ENCODE peak calls at places on chromosomes 4 and X, in nine cellular contexts. W, E, B, A, H, K, P, L and J are unnamed samples.

GRCh38 chr4:8090312-8090711 is 68.3 kb downstream of the ABLIM2 start:
- DNase-seq in W (no peak), E (no peak), B (no peak), A (no peak), H (peak), K (no peak), P (no peak), L (peak), J (no peak)

GRCh38 chr4:118352843-118353373 is at the start of gene PRSS12:
- DNase-seq in W (no peak), E (peak), B (peak), A (peak), H (peak), K (peak), P (peak), L (peak), J (peak)

GRCh38 chr4:95023110-95023509 is 265.4 kb downstream of the BMPR1B start:
- DNase-seq in W (no peak), E (no peak), B (no peak), A (no peak), H (peak), K (no peak), P (no peak), L (peak), J (no peak)

GRCh38 chr4:152579107-152579764 is 43.3 kb upstream of the FBXW7 start:
- DNase-seq in W (no peak), E (no peak), B (no peak), A (no peak), H (no peak), K (no peak), P (no peak), L (no peak), J (no peak)

GRCh38 chrX:107880054-107880610 is 54.5 kb downstream of the MID2 start:
- DNase-seq in W (no peak), E (no peak), B (no peak), A (no peak), H (no peak), K (no peak), P (no peak), L (no peak), J (no peak)

GRCh38 chrX:11533211-11533651 is 132.5 kb downstream of the ARHGAP6 start:
- DNase-seq in W (peak), E (no peak), B (peak), A (no peak), H (peak), K (peak), P (no peak), L (peak), J (peak)

GRCh38 chrX:118596428-118596827 is 100.8 kb downstream of the DOCK11 start:
- DNase-seq in W (no peak), E (no peak), B (no peak), A (no peak), H (no peak), K (no peak), P (no peak), L (no peak), J (no peak)

GRCh38 chrX:18873836-18874235 is 110.1 kb downstream of the PHKA2 start:
- DNase-seq in W (no peak), E (no peak), B (no peak), A (no peak), H (no peak), K (no peak), P (no peak), L (no peak), J (no peak)

GRCh38 chr4:176320976-176321361 is 1.2 kb downstream of the SPCS3 start:
- DNase-seq in W (no peak), E (no peak), B (no peak), A (no peak), H (peak), K (no peak), P (no peak), L (no peak), J (no peak)

GRCh38 chr4:2494992-2495391 is 26.1 kb downstream of the RNF4 start:
- DNase-seq in W (no peak), E (no peak), B (no peak), A (no peak), H (peak), K (no peak), P (no peak), L (no peak), J (no peak)

GRCh38 chr4:139875456-139875855 is 209.8 kb downstream of the MGST2 start:
- DNase-seq in W (no peak), E (no peak), B (no peak), A (no peak), H (no peak), K (peak), P (no peak), L (no peak), J (no peak)

GRCh38 chr4:109276482-109277095 is 25.9 kb downstream of the COL25A1 start:
- DNase-seq in W (no peak), E (no peak), B (no peak), A (no peak), H (no peak), K (no peak), P (no peak), L (no peak), J (no peak)

GRCh38 chr4:14143892-14144291 is 516.4 kb upstream of the BOD1L1 start:
- DNase-seq in W (no peak), E (no peak), B (no peak), A (no peak), H (no peak), K (no peak), P (no peak), L (peak), J (no peak)

GRCh38 chr4:39614487-39615162 is 24.0 kb downstream of the SMIM14 start:
- DNase-seq in W (peak), E (no peak), B (no peak), A (no peak), H (peak), K (no peak), P (no peak), L (peak), J (no peak)

GRCh38 chr4:152246659-152247058 is 289.2 kb downstream of the FBXW7 start:
- DNase-seq in W (no peak), E (no peak), B (no peak), A (no peak), H (no peak), K (no peak), P (no peak), L (no peak), J (no peak)

GRCh38 chr4:76748649-76749048 is 149.3 kb downstream of the SOWAHB start:
- DNase-seq in W (no peak), E (no peak), B (no peak), A (no peak), H (peak), K (peak), P (peak), L (peak), J (no peak)

GRCh38 chrX:54067741-54068140 is 23.5 kb upstream of the PHF8 start:
- DNase-seq in W (no peak), E (no peak), B (no peak), A (no peak), H (no peak), K (no peak), P (no peak), L (no peak), J (no peak)

GRCh38 chr4:98506462-98507132 is 151.8 kb downstream of the TSPAN5 start:
- DNase-seq in W (no peak), E (no peak), B (no peak), A (no peak), H (no peak), K (peak), P (no peak), L (no peak), J (no peak)

GRCh38 chr4:56127698-56128097 is 179.0 kb downstream of the CEP135 start:
- DNase-seq in W (no peak), E (no peak), B (no peak), A (no peak), H (peak), K (peak), P (no peak), L (no peak), J (no peak)

GRCh38 chr4:67988986-67989385 is 25.7 kb upstream of the TMPRSS11A start:
- DNase-seq in W (no peak), E (no peak), B (no peak), A (no peak), H (peak), K (no peak), P (no peak), L (no peak), J (no peak)

GRCh38 chrX:49915352-49916222 is 6.8 kb upstream of the CLCN5 start:
- DNase-seq in W (peak), E (no peak), B (peak), A (no peak), H (peak), K (peak), P (peak), L (peak), J (no peak)

GRCh38 chr4:103171006-103171405 is 27.1 kb downstream of the CENPE start:
- DNase-seq in W (no peak), E (no peak), B (no peak), A (no peak), H (no peak), K (no peak), P (no peak), L (no peak), J (no peak)

GRCh38 chrX:139049455-139049854 is 337.9 kb upstream of the FGF13 start:
- DNase-seq in W (no peak), E (no peak), B (no peak), A (no peak), H (no peak), K (no peak), P (no peak), L (no peak), J (no peak)

GRCh38 chr4:38309471-38309870 is 349.3 kb downstream of the PTTG2 start:
- DNase-seq in W (no peak), E (no peak), B (no peak), A (no peak), H (no peak), K (no peak), P (no peak), L (no peak), J (no peak)

GRCh38 chr4:16833722-16834121 is 64.7 kb downstream of the LDB2 start:
- DNase-seq in W (no peak), E (no peak), B (no peak), A (no peak), H (no peak), K (no peak), P (no peak), L (no peak), J (no peak)

GRCh38 chrX:106672527-106672926 is 54.0 kb upstream of the RNF128 start:
- DNase-seq in W (no peak), E (no peak), B (no peak), A (no peak), H (no peak), K (no peak), P (no peak), L (no peak), J (no peak)

GRCh38 chrX:8049827-8050226 is 121.2 kb downstream of the VCX2 start:
- DNase-seq in W (no peak), E (no peak), B (no peak), A (no peak), H (no peak), K (no peak), P (no peak), L (no peak), J (no peak)

GRCh38 chrX:154123241-154124219 is 20.5 kb upstream of the OPN1LW start:
- DNase-seq in W (no peak), E (peak), B (no peak), A (peak), H (no peak), K (no peak), P (no peak), L (no peak), J (no peak)

GRCh38 chrX:68982476-68982875 is 153.7 kb downstream of the EFNB1 start:
- DNase-seq in W (no peak), E (no peak), B (no peak), A (no peak), H (no peak), K (no peak), P (no peak), L (no peak), J (no peak)

GRCh38 chrX:152637649-152638442 is at the start of gene GABRQ:
- DNase-seq in W (no peak), E (peak), B (no peak), A (peak), H (peak), K (peak), P (peak), L (no peak), J (no peak)

GRCh38 chr4:182862921-182863320 is 54.3 kb downstream of the DCTD start:
- DNase-seq in W (no peak), E (no peak), B (no peak), A (peak), H (no peak), K (no peak), P (peak), L (no peak), J (no peak)

GRCh38 chr4:30264465-30264864 is 455.7 kb upstream of the PCDH7 start:
- DNase-seq in W (no peak), E (no peak), B (no peak), A (peak), H (no peak), K (no peak), P (no peak), L (no peak), J (no peak)

GRCh38 chr4:30268370-30268769 is 451.8 kb upstream of the PCDH7 start:
- DNase-seq in W (no peak), E (no peak), B (no peak), A (no peak), H (no peak), K (no peak), P (no peak), L (no peak), J (no peak)

GRCh38 chr4:30269850-30270249 is 450.3 kb upstream of the PCDH7 start:
- DNase-seq in W (no peak), E (no peak), B (no peak), A (no peak), H (no peak), K (no peak), P (no peak), L (no peak), J (no peak)
- TF ChIP-seq CTCF in W (peak), E (no peak), B (no peak), A (no peak), H (peak), K (peak), P (no peak), L (no peak), J (no peak)

GRCh38 chr4:159191989-159192388 is 89.1 kb downstream of the RAPGEF2 start:
- DNase-seq in W (peak), E (no peak), B (no peak), A (no peak), H (peak), K (peak), P (no peak), L (peak), J (no peak)
- TF ChIP-seq CTCF in W (peak), E (peak), B (peak), A (peak), H (peak), K (peak), P (no peak), L (peak), J (peak)

GRCh38 chr4:81428002-81428401 is 43.7 kb downstream of the RASGEF1B start:
- DNase-seq in W (no peak), E (no peak), B (no peak), A (no peak), H (no peak), K (no peak), P (no peak), L (no peak), J (no peak)
- TF ChIP-seq CTCF in W (no peak), E (no peak), B (no peak), A (no peak), H (no peak), K (no peak), P (no peak), L (no peak), J (no peak)

DNA sequence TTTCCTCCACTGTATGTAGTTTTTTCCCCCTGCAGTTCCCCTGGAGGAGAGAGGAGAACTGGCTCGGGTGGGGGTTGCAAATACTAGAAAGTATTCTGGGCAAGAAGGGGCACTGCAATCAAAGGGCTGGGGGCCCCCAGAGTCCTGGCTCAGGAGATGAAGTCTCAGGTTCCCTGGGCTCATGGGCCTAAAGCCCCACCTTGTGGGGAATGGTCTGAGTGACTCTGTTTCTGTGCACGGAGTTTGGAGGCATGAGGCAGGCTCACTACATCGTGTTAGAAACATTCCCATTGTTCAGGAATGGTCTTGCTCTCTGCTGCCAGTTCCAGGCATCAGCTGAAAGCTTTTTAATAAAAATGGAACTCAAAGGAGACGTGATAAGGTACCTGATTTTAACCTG is 122.5 kb downstream of the TMEM164 start:
- DNase-seq in W (no peak), E (no peak), B (no peak), A (no peak), H (peak), K (peak), P (no peak), L (peak), J (no peak)
- TF ChIP-seq CTCF in W (peak), E (peak), B (peak), A (no peak), H (peak), K (peak), P (no peak), L (peak), J (peak)

DNA sequence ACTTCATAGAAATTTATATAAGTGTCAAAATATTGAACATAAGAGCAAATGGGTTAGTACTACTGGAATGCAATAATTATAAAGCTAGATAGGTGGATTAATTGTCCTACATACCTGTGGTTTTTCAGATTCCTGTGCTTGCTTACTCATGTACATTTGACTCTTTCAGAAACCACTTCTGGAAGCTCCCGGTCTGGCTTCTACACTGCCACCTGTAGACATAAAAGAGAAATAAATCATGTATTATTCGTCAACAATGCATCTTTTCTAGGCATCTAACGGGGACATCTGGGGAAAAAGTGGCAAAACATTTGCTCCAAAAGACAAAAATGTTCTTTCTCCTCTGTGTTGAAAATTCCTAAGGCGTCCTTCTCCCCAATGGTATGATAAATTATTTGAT is 648.6 kb upstream of the DIPK2B start:
- DNase-seq in W (peak), E (no peak), B (peak), A (no peak), H (peak), K (peak), P (no peak), L (peak), J (peak)
- TF ChIP-seq CTCF in W (peak), E (peak), B (peak), A (peak), H (peak), K (peak), P (no peak), L (peak), J (peak)

DNA sequence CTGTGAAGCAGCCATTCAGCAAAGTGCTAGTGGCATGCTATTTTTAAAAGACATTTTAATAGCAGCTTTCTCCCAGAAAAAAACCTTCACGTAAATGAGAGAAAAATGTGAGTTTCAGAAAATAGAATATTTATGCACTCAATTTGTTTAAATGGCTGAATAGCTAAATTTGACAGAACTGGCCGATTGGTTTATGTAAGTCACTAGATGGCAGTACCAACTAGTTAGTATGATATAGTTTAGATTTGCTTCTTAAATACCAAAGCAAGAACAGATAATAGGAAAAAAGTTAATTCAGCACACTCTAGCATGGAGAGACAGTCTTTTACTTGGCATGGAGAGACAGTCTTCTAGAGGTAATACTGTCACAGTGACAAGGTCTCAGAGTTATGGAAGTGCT is 250.1 kb downstream of the SNCA start:
- DNase-seq in W (peak), E (no peak), B (no peak), A (no peak), H (peak), K (peak), P (no peak), L (peak), J (no peak)
- TF ChIP-seq CTCF in W (peak), E (peak), B (peak), A (no peak), H (no peak), K (peak), P (no peak), L (no peak), J (peak)

GRCh38 chr4:60794372-60794771 is 405.8 kb upstream of the ADGRL3 start:
- DNase-seq in W (no peak), E (no peak), B (no peak), A (no peak), H (no peak), K (no peak), P (no peak), L (no peak), J (no peak)

GRCh38 chr4:60799214-60799613 is 400.9 kb upstream of the ADGRL3 start:
- DNase-seq in W (no peak), E (no peak), B (no peak), A (no peak), H (no peak), K (no peak), P (no peak), L (no peak), J (no peak)
- TF ChIP-seq CTCF in W (no peak), E (no peak), B (no peak), A (no peak), H (no peak), K (no peak), P (no peak), L (no peak), J (no peak)